ENCODE peak calls at places on chromosome 3, in seven cellular contexts. T is cardiac muscle cell, X is IMR-90, A is AG04450, Z is fibroblast of pulmonary artery, D is choroid plexus epithelial cell, Y is heart right ventricle. Q is an unnamed sample.

GRCh38 chr3:155995525-155996370 is 124.6 kb upstream of the KCNAB1 start:
- DNase-seq in Y (no peak), T (peak), A (peak), X (peak), D (peak), Z (peak), Q (peak)

GRCh38 chr3:9013782-9014181 is 50.5 kb upstream of the RAD18 start:
- DNase-seq in Z (no peak), X (no peak), D (no peak), A (no peak), T (no peak), Y (no peak), Q (no peak)

GRCh38 chr3:128491071-128491899 is 1.7 kb downstream of the GATA2 start:
- DNase-seq in T (no peak), A (no peak), D (no peak), X (no peak), Z (no peak), Y (no peak), Q (no peak)

GRCh38 chr3:150887031-150887430 is 18.2 kb downstream of the MINDY4B start:
- DNase-seq in Z (peak), X (peak), A (no peak), T (no peak), D (peak), Y (no peak), Q (no peak)

GRCh38 chr3:146594843-146595482 is 10.2 kb downstream of the PLSCR5 start:
- DNase-seq in T (no peak), Y (no peak), Z (peak), X (peak), A (no peak), D (peak), Q (peak)

GRCh38 chr3:47568901-47569300 is 9.8 kb downstream of the CSPG5 start:
- DNase-seq in X (no peak), Z (no peak), A (no peak), Y (no peak), T (no peak), D (no peak), Q (no peak)

GRCh38 chr3:123750659-123751420 is 133.3 kb downstream of the MYLK start:
- DNase-seq in T (peak), X (peak), Y (no peak), D (peak), A (peak), Z (peak), Q (peak)

GRCh38 chr3:165636682-165637010 is 200.6 kb downstream of the BCHE start:
- DNase-seq in D (no peak), A (no peak), Y (no peak), Z (no peak), X (no peak), T (no peak), Q (no peak)

GRCh38 chr3:13574798-13575451 is 26.0 kb downstream of the FBLN2 start:
- DNase-seq in A (no peak), D (peak), T (no peak), Y (no peak), X (peak), Z (no peak), Q (no peak)

GRCh38 chr3:81416812-81417211 is 344.6 kb downstream of the GBE1 start:
- DNase-seq in X (no peak), T (no peak), Z (no peak), D (no peak), A (no peak), Y (no peak), Q (no peak)

GRCh38 chr3:152026033-152026556 is 152.7 kb downstream of the SUCNR1 start:
- DNase-seq in Z (peak), D (peak), A (peak), Y (no peak), T (no peak), X (peak), Q (no peak)

GRCh38 chr3:125300416-125300815 is 74.7 kb downstream of the ZNF148 start:
- DNase-seq in Y (no peak), X (peak), D (peak), A (peak), Z (peak), T (no peak), Q (no peak)

GRCh38 chr3:110423276-110423675 is 648.3 kb upstream of the NECTIN3 start:
- DNase-seq in Y (no peak), A (no peak), T (no peak), X (no peak), D (no peak), Z (no peak), Q (no peak)

GRCh38 chr3:110419571-110419970 is 652.0 kb upstream of the NECTIN3 start:
- DNase-seq in T (no peak), A (no peak), Z (peak), X (no peak), D (peak), Y (no peak), Q (no peak)

GRCh38 chr3:110419096-110419495 is 652.5 kb upstream of the NECTIN3 start:
- DNase-seq in D (peak), Y (no peak), X (no peak), A (no peak), T (no peak), Z (peak), Q (no peak)

GRCh38 chr3:110414851-110415250 is 656.8 kb upstream of the NECTIN3 start:
- DNase-seq in A (peak), Z (peak), Y (no peak), D (peak), T (no peak), X (peak), Q (no peak)

DNA sequence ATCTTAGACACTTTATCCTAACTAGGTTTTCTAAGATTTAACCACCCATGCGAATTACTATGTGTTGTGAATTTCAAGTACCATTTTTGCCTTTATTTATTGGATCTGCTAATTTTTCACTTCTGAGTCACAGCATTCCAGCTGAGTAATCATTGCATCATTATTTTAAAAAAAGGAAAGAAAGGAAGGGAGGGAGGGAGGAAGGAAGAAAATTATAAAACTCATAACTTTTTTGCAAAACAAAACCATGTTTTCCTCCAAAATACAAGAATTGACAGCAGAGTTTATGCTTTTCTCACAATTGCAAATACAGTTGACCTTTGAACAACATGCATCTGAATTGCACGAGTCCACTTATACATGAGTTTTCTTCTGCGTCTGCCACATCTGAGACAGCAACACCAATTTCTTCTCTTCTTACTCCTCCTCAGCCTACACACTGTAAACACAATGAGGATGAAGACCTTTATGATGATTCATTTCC is 651.4 kb upstream of the NECTIN3 start:
- DNase-seq in Z (peak), Y (no peak), D (peak), X (peak), A (peak), T (no peak), Q (no peak)
- H3K4me3 ChIP-seq in Z (peak), Y (no peak), D (peak), X (peak), A (peak), T (no peak), Q (no peak)

DNA sequence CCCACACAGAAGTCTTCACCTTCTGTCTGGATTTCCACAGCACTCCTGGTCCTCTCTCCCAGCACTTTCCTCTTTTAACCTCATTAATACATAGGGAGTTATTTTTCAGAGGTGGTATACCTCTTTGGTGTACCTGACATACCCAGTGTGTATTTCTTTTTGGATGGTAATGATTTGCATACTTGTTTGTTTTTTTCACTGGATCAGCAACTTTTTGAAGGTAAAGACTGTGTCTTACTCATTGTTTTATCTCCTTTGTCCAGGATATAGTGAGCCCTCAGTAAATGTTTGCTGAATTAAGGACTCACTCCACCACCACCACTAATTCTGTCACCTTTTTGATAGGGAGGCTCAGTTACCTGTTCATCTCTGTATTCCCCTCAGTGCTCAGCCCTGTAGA is 52.1 kb downstream of the SACM1L start:
- DNase-seq in A (no peak), T (no peak), D (no peak), Z (no peak), X (no peak), Y (no peak), Q (no peak)
- H3K4me3 ChIP-seq in A (no peak), T (no peak), D (no peak), Z (no peak), X (no peak), Y (no peak), Q (no peak)

DNA sequence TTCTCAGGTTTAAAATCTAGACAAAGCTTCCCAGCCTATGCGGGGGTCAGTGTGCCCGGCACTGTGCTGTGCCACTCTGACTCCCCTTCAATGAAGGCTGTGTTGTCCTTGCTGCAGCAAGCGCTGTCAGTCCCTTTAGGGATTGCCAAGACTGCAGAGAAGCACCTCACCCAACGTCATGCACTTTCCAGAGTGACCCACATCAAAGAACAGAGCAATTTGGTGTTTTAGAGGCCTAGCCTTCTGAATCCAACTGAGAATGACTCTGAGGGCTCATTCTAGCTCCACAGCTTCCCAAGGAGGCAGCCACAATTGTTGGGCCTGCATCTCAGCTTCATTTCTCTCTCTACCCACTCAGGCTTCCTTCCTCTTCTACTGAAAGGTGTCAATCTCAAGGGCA is 26.4 kb downstream of the SLC9A9 start:
- DNase-seq in Y (no peak), A (no peak), T (no peak), D (no peak), Z (no peak), X (no peak), Q (no peak)
- H3K4me3 ChIP-seq in Y (no peak), A (no peak), T (no peak), D (no peak), Z (no peak), X (no peak), Q (no peak)

GRCh38 chr3:178880274-178880673 is 191.3 kb downstream of the ZMAT3 start:
- DNase-seq in Y (no peak), D (no peak), X (no peak), T (peak), A (no peak), Z (no peak), Q (no peak)
- H3K4me3 ChIP-seq in Y (no peak), D (no peak), X (no peak), T (no peak), A (no peak), Z (no peak), Q (no peak)